ENCODE peak calls at places on chromosomes 11 and 22, in six cellular contexts. One of them, this sample, is unnamed.

GRCh38 chr22:49139492-49140151 is 688.1 kb downstream of the BRD1 start:
- DNase-seq in H9: peak
- DNase-seq in mesenchymal stem cell: no peak
- DNase-seq in IMR-90: no peak
- DNase-seq in H1: no peak
- DNase-seq in trophoblast cell: no peak
- DNase-seq in this sample: no peak

GRCh38 chr11:35464308-35464707 is 45.0 kb upstream of the SLC1A2 start:
- DNase-seq in H9: no peak
- DNase-seq in mesenchymal stem cell: no peak
- DNase-seq in IMR-90: no peak
- DNase-seq in H1: no peak
- DNase-seq in trophoblast cell: no peak
- DNase-seq in this sample: no peak

GRCh38 chr11:120441592-120441991 is 70.0 kb upstream of the GRIK4 start:
- DNase-seq in H9: no peak
- DNase-seq in mesenchymal stem cell: no peak
- DNase-seq in IMR-90: no peak
- DNase-seq in H1: no peak
- DNase-seq in trophoblast cell: no peak
- DNase-seq in this sample: no peak

GRCh38 chr22:36365020-36365411 is 22.8 kb downstream of the MYH9 start:
- DNase-seq in H9: no peak
- DNase-seq in mesenchymal stem cell: peak
- DNase-seq in IMR-90: peak
- DNase-seq in H1: no peak
- DNase-seq in trophoblast cell: peak
- DNase-seq in this sample: no peak

GRCh38 chr22:19885841-19886592 is 31.3 kb upstream of the GNB1L start:
- DNase-seq in H9: no peak
- DNase-seq in mesenchymal stem cell: no peak
- DNase-seq in IMR-90: no peak
- DNase-seq in H1: no peak
- DNase-seq in trophoblast cell: peak
- DNase-seq in this sample: no peak

GRCh38 chr11:45807792-45808238 is 2.9 kb downstream of the SLC35C1 start:
- DNase-seq in H9: no peak
- DNase-seq in mesenchymal stem cell: no peak
- DNase-seq in IMR-90: no peak
- DNase-seq in H1: no peak
- DNase-seq in trophoblast cell: peak
- DNase-seq in this sample: no peak

GRCh38 chr22:38417252-38418060 is 37.5 kb downstream of the KCNJ4 start:
- DNase-seq in H9: no peak
- DNase-seq in mesenchymal stem cell: no peak
- DNase-seq in IMR-90: no peak
- DNase-seq in H1: no peak
- DNase-seq in trophoblast cell: no peak
- DNase-seq in this sample: no peak

GRCh38 chr22:24134090-24134846 is 47.0 kb upstream of the SUSD2 start:
- DNase-seq in H9: no peak
- DNase-seq in mesenchymal stem cell: no peak
- DNase-seq in IMR-90: no peak
- DNase-seq in H1: no peak
- DNase-seq in trophoblast cell: no peak
- DNase-seq in this sample: peak

GRCh38 chr22:37484115-37485005 is 1.8 kb downstream of the MFNG start:
- DNase-seq in H9: no peak
- DNase-seq in mesenchymal stem cell: no peak
- DNase-seq in IMR-90: no peak
- DNase-seq in H1: no peak
- DNase-seq in trophoblast cell: no peak
- DNase-seq in this sample: no peak

GRCh38 chr22:48258108-48258705 is 1495.8 kb downstream of the TBC1D22A start:
- DNase-seq in H9: no peak
- DNase-seq in mesenchymal stem cell: no peak
- DNase-seq in IMR-90: no peak
- DNase-seq in H1: no peak
- DNase-seq in trophoblast cell: no peak
- DNase-seq in this sample: no peak

GRCh38 chr11:29129850-29130249 is 887.0 kb downstream of the KCNA4 start:
- DNase-seq in H9: no peak
- DNase-seq in mesenchymal stem cell: peak
- DNase-seq in IMR-90: peak
- DNase-seq in H1: no peak
- DNase-seq in trophoblast cell: peak
- DNase-seq in this sample: no peak

DNA sequence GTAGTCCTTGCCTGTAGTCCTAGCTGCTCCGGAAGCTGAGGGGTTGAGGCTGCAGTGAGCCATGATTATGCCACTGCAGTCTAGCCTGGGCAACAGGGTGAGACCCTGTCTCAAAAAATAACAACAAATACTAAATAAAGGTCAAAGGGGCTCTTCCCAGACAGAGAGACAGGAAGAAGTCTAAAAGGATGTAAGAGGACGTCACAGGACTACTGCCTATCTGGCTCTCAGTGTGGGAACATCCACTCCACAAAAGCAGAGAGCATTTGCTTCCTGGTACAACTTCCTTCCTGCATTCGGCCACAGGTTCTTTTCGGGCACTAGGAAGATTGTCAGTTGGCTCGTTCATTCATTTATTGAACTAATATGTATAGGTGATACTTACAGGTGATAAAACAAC is 110.6 kb downstream of the SGSM3 start:
- DNase-seq in H9: no peak
- DNase-seq in mesenchymal stem cell: no peak
- DNase-seq in IMR-90: no peak
- DNase-seq in H1: no peak
- DNase-seq in trophoblast cell: no peak
- DNase-seq in this sample: no peak
- H2BK120ac ChIP-seq in H9: no peak
- H2BK120ac ChIP-seq in mesenchymal stem cell: no peak
- H2BK120ac ChIP-seq in IMR-90: no peak
- H2BK120ac ChIP-seq in H1: no peak
- H2BK120ac ChIP-seq in trophoblast cell: no peak
- H2BK120ac ChIP-seq in this sample: no peak

GRCh38 chr11:108751444-108751843 is 86.6 kb downstream of the DDX10 start:
- DNase-seq in H9: no peak
- DNase-seq in mesenchymal stem cell: no peak
- DNase-seq in IMR-90: no peak
- DNase-seq in H1: no peak
- DNase-seq in trophoblast cell: no peak
- DNase-seq in this sample: no peak

GRCh38 chr11:108758458-108758857 is 93.6 kb downstream of the DDX10 start:
- DNase-seq in H9: no peak
- DNase-seq in mesenchymal stem cell: no peak
- DNase-seq in IMR-90: peak
- DNase-seq in H1: no peak
- DNase-seq in trophoblast cell: no peak
- DNase-seq in this sample: no peak

GRCh38 chr11:108752297-108752751 is 87.5 kb downstream of the DDX10 start:
- DNase-seq in H9: no peak
- DNase-seq in mesenchymal stem cell: no peak
- DNase-seq in IMR-90: no peak
- DNase-seq in H1: no peak
- DNase-seq in trophoblast cell: peak
- DNase-seq in this sample: no peak

GRCh38 chr11:108757630-108758029 is 92.8 kb downstream of the DDX10 start:
- DNase-seq in H9: no peak
- DNase-seq in mesenchymal stem cell: no peak
- DNase-seq in IMR-90: no peak
- DNase-seq in H1: no peak
- DNase-seq in trophoblast cell: no peak
- DNase-seq in this sample: no peak

DNA sequence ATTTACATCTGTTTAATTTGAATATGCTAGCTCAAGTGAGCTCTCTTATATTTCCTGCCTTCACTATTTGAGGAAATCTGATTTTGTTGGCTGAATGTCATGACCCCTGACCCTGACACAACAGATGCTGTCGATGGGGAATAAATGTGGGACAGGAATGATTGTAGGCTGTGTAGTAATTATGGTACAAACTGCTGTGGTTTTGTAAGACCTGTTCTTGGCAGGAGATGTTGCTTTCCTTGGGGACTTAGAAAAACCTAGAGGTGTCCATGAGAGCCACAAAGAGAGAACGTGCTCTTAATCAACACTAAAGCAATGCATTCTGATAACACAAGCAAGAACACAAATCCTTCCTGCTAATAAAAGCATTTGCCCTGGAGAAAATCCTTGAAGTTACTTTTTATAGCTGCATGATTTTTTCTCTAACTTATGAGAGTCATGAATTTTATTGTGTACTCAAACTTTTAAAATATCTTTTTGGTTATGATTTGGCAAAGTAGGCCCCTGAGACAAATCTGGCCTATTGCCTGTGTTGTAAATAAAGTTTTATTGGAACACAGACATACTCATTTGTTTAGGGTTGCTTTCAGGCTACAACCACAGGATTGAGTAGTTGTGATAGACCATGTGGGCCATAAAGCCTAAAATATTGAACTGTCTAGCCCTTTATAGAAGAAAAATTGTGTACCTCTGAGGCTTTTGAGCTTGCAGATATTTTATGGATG is 90.2 kb downstream of the DDX10 start:
- DNase-seq in H9: no peak
- DNase-seq in mesenchymal stem cell: peak
- DNase-seq in IMR-90: no peak
- DNase-seq in H1: no peak
- DNase-seq in trophoblast cell: no peak
- DNase-seq in this sample: no peak
- H3K14ac ChIP-seq in H9: no peak
- H3K14ac ChIP-seq in mesenchymal stem cell: no peak
- H3K14ac ChIP-seq in IMR-90: no peak
- H3K14ac ChIP-seq in H1: no peak
- H3K14ac ChIP-seq in trophoblast cell: no peak
- H3K14ac ChIP-seq in this sample: no peak

GRCh38 chr11:34044664-34045485 is 6.7 kb upstream of the CAPRIN1 start:
- DNase-seq in H9: peak
- DNase-seq in mesenchymal stem cell: peak
- DNase-seq in IMR-90: peak
- DNase-seq in H1: peak
- DNase-seq in trophoblast cell: peak
- DNase-seq in this sample: no peak
- H2BK120ac ChIP-seq in H9: peak
- H2BK120ac ChIP-seq in mesenchymal stem cell: peak
- H2BK120ac ChIP-seq in IMR-90: peak
- H2BK120ac ChIP-seq in H1: no peak
- H2BK120ac ChIP-seq in trophoblast cell: peak
- H2BK120ac ChIP-seq in this sample: no peak

GRCh38 chr11:36608491-36609199 is 10.6 kb upstream of the RAG2 start:
- DNase-seq in H9: no peak
- DNase-seq in mesenchymal stem cell: no peak
- DNase-seq in IMR-90: no peak
- DNase-seq in H1: no peak
- DNase-seq in trophoblast cell: no peak
- DNase-seq in this sample: no peak

GRCh38 chr11:36605221-36606216 is 7.5 kb upstream of the RAG2 start:
- DNase-seq in H9: no peak
- DNase-seq in mesenchymal stem cell: no peak
- DNase-seq in IMR-90: no peak
- DNase-seq in H1: no peak
- DNase-seq in trophoblast cell: no peak
- DNase-seq in this sample: no peak

GRCh38 chr11:36609383-36609782 is 11.3 kb upstream of the RAG2 start:
- DNase-seq in H9: no peak
- DNase-seq in mesenchymal stem cell: no peak
- DNase-seq in IMR-90: no peak
- DNase-seq in H1: no peak
- DNase-seq in trophoblast cell: no peak
- DNase-seq in this sample: no peak
- H3K14ac ChIP-seq in H9: no peak
- H3K14ac ChIP-seq in mesenchymal stem cell: no peak
- H3K14ac ChIP-seq in IMR-90: no peak
- H3K14ac ChIP-seq in H1: no peak
- H3K14ac ChIP-seq in trophoblast cell: no peak
- H3K14ac ChIP-seq in this sample: no peak

GRCh38 chr11:119320593-119321524 is 3.9 kb upstream of the MCAM start:
- DNase-seq in H9: peak
- DNase-seq in mesenchymal stem cell: peak
- DNase-seq in IMR-90: peak
- DNase-seq in H1: no peak
- DNase-seq in trophoblast cell: peak
- DNase-seq in this sample: no peak
- H2BK120ac ChIP-seq in H9: no peak
- H2BK120ac ChIP-seq in mesenchymal stem cell: peak
- H2BK120ac ChIP-seq in IMR-90: peak
- H2BK120ac ChIP-seq in H1: peak
- H2BK120ac ChIP-seq in trophoblast cell: peak
- H2BK120ac ChIP-seq in this sample: peak

GRCh38 chr22:31609716-31610115 is 52.3 kb downstream of the PISD start:
- DNase-seq in H9: no peak
- DNase-seq in mesenchymal stem cell: no peak
- DNase-seq in IMR-90: no peak
- DNase-seq in H1: no peak
- DNase-seq in trophoblast cell: no peak
- DNase-seq in this sample: no peak

GRCh38 chr22:31613286-31613903 is 48.6 kb downstream of the PISD start:
- DNase-seq in H9: no peak
- DNase-seq in mesenchymal stem cell: no peak
- DNase-seq in IMR-90: no peak
- DNase-seq in H1: no peak
- DNase-seq in trophoblast cell: no peak
- DNase-seq in this sample: no peak

GRCh38 chr22:31612891-31613285 is 49.1 kb downstream of the PISD start:
- DNase-seq in H9: no peak
- DNase-seq in mesenchymal stem cell: no peak
- DNase-seq in IMR-90: no peak
- DNase-seq in H1: no peak
- DNase-seq in trophoblast cell: no peak
- DNase-seq in this sample: no peak

GRCh38 chr22:31610611-31611010 is 51.4 kb downstream of the PISD start:
- DNase-seq in H9: no peak
- DNase-seq in mesenchymal stem cell: no peak
- DNase-seq in IMR-90: no peak
- DNase-seq in H1: no peak
- DNase-seq in trophoblast cell: no peak
- DNase-seq in this sample: no peak

DNA sequence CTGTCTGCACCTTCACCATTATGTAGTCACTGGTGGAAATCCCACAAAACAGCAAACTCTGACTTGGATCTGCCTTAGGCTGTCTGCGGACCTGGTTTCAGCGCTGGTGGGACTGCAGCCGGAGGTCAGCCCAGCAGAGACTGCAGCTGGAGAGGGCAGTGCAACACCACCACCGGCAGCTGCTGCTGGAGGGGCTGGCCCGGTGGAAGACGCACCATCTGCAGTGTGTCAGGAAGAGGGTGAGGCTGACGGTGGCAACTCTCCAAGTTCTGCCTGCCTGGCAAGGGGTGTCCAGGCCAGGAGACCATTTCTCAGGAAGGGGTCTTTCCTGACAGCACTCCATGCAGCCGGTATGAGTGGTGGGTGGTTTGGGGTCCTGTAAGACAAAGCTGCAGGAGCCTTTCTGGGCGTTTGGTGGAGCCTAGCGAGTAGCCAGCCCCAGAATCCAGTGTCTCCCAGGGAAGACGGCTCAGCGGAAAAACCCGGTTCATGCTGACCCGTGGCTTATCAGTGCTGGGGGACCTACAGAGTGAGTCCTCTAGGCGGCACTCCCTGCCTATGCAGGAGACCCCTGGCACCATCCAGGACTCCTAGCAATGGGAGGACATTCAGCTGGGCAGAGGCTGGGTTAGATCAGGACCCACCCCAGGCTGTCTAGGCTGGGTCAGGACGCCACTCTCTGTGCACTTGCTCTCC is 50.8 kb downstream of the PISD start:
- DNase-seq in H9: no peak
- DNase-seq in mesenchymal stem cell: peak
- DNase-seq in IMR-90: peak
- DNase-seq in H1: no peak
- DNase-seq in trophoblast cell: no peak
- DNase-seq in this sample: no peak
- H3K14ac ChIP-seq in H9: no peak
- H3K14ac ChIP-seq in mesenchymal stem cell: no peak
- H3K14ac ChIP-seq in IMR-90: peak
- H3K14ac ChIP-seq in H1: no peak
- H3K14ac ChIP-seq in trophoblast cell: no peak
- H3K14ac ChIP-seq in this sample: no peak

This sample was measured in neuronal stem cell.